ENCODE peak calls at places on chromosomes 3 and 15, in six cellular contexts. One of them, this sample, is unnamed.

GRCh38 chr15:45790325-45790943 is 155.6 kb downstream of the SQOR start:
- DNase-seq in H1: no peak
- DNase-seq in K562: peak; percentile 9
- DNase-seq in HepG2: peak; percentile 14
- DNase-seq in HCT116: peak; percentile 6
- DNase-seq in GM12878: no peak
- DNase-seq in this sample: peak; percentile 9

GRCh38 chr3:146161725-146162047 is 702 bp upstream of the PLOD2 start:
- DNase-seq in H1: no peak
- DNase-seq in HCT116: no peak
- DNase-seq in HepG2: peak; percentile 50
- DNase-seq in K562: no peak
- DNase-seq in GM12878: no peak
- DNase-seq in this sample: no peak

GRCh38 chr3:177551431-177551836 is 354.2 kb upstream of the TBL1XR1 start:
- DNase-seq in GM12878: no peak
- DNase-seq in HepG2: no peak
- DNase-seq in HCT116: no peak
- DNase-seq in H1: no peak
- DNase-seq in K562: no peak
- DNase-seq in this sample: no peak

GRCh38 chr15:40006003-40006402 is 33.0 kb downstream of the SRP14 start:
- DNase-seq in HepG2: no peak
- DNase-seq in H1: no peak
- DNase-seq in K562: no peak
- DNase-seq in GM12878: no peak
- DNase-seq in HCT116: no peak
- DNase-seq in this sample: no peak

GRCh38 chr15:68900032-68900431 is 30.3 kb upstream of the SPESP1 start:
- DNase-seq in GM12878: no peak
- DNase-seq in HCT116: no peak
- DNase-seq in H1: no peak
- DNase-seq in HepG2: peak; percentile 52
- DNase-seq in K562: no peak
- DNase-seq in this sample: no peak

GRCh38 chr3:139969386-139969785 is 34.4 kb downstream of the CLSTN2 start:
- DNase-seq in H1: no peak
- DNase-seq in GM12878: no peak
- DNase-seq in K562: no peak
- DNase-seq in HepG2: no peak
- DNase-seq in HCT116: no peak
- DNase-seq in this sample: no peak

GRCh38 chr3:194588741-194589140 is 44.5 kb downstream of the TMEM44 start:
- DNase-seq in HepG2: no peak
- DNase-seq in H1: no peak
- DNase-seq in HCT116: no peak
- DNase-seq in K562: no peak
- DNase-seq in GM12878: no peak
- DNase-seq in this sample: no peak

GRCh38 chr15:70528270-70528706 is 235.1 kb downstream of the UACA start:
- DNase-seq in H1: no peak
- DNase-seq in HepG2: peak; percentile 66
- DNase-seq in K562: no peak
- DNase-seq in GM12878: peak; percentile 66
- DNase-seq in HCT116: peak; percentile 40
- DNase-seq in this sample: no peak

GRCh38 chr3:60086811-60087210 is 1037.0 kb upstream of the CFAP20DC start:
- DNase-seq in H1: no peak
- DNase-seq in HCT116: peak; percentile 32
- DNase-seq in GM12878: peak; percentile 23
- DNase-seq in K562: peak; percentile 18
- DNase-seq in HepG2: peak; percentile 1
- DNase-seq in this sample: no peak

GRCh38 chr3:43481325-43481860 is 140.4 kb downstream of the ANO10 start:
- DNase-seq in HepG2: no peak
- DNase-seq in K562: no peak
- DNase-seq in H1: peak; percentile 23
- DNase-seq in HCT116: no peak
- DNase-seq in GM12878: no peak
- DNase-seq in this sample: peak; percentile 36

GRCh38 chr3:110620118-110620517 is 451.5 kb upstream of the NECTIN3 start:
- DNase-seq in HepG2: no peak
- DNase-seq in H1: no peak
- DNase-seq in GM12878: no peak
- DNase-seq in K562: no peak
- DNase-seq in HCT116: no peak
- DNase-seq in this sample: no peak

GRCh38 chr3:147864754-147865354 is 455.7 kb downstream of the ZIC1 start:
- DNase-seq in K562: no peak
- DNase-seq in H1: no peak
- DNase-seq in HCT116: peak; percentile 36
- DNase-seq in HepG2: no peak
- DNase-seq in GM12878: no peak
- DNase-seq in this sample: peak; percentile 18

GRCh38 chr3:105369501-105370371 is 3.0 kb downstream of the ALCAM start:
- DNase-seq in GM12878: peak; percentile 53
- DNase-seq in HCT116: no peak
- DNase-seq in K562: no peak
- DNase-seq in HepG2: peak; percentile 49
- DNase-seq in H1: no peak
- DNase-seq in this sample: no peak

GRCh38 chr3:128082545-128082944 is 30.3 kb downstream of the SEC61A1 start:
- DNase-seq in H1: no peak
- DNase-seq in K562: no peak
- DNase-seq in HepG2: no peak
- DNase-seq in GM12878: no peak
- DNase-seq in HCT116: no peak
- DNase-seq in this sample: no peak

GRCh38 chr15:29924750-29925149 is 102.5 kb upstream of the TJP1 start:
- DNase-seq in H1: peak; percentile 86
- DNase-seq in HepG2: peak; percentile 60
- DNase-seq in K562: no peak
- DNase-seq in GM12878: no peak
- DNase-seq in HCT116: no peak
- DNase-seq in this sample: peak; percentile 87

GRCh38 chr3:196942915-196943277 is 568 bp upstream of the NCBP2 start:
- DNase-seq in HCT116: no peak
- DNase-seq in K562: peak; percentile 67
- DNase-seq in GM12878: no peak
- DNase-seq in HepG2: no peak
- DNase-seq in H1: no peak
- DNase-seq in this sample: no peak
- TF ChIP-seq ZNF274 in HCT116: no peak
- TF ChIP-seq ZNF274 in K562: no peak
- TF ChIP-seq ZNF274 in GM12878: no peak
- TF ChIP-seq ZNF274 in HepG2: no peak
- TF ChIP-seq ZNF274 in H1: no peak
- TF ChIP-seq ZNF274 in this sample: no peak

GRCh38 chr3:44862221-44862637 is 517 bp downstream of the TMEM42 start:
- DNase-seq in HCT116: no peak
- DNase-seq in HepG2: peak; percentile 9
- DNase-seq in H1: no peak
- DNase-seq in GM12878: no peak
- DNase-seq in K562: no peak
- DNase-seq in this sample: no peak
- TF ChIP-seq YY1 in HCT116: no peak
- TF ChIP-seq YY1 in HepG2: no peak
- TF ChIP-seq YY1 in H1: no peak
- TF ChIP-seq YY1 in GM12878: peak; percentile 5
- TF ChIP-seq YY1 in K562: no peak
- TF ChIP-seq YY1 in this sample: no peak

GRCh38 chr3:123096701-123097100 is 29.9 kb downstream of the PDIA5 start:
- DNase-seq in HepG2: no peak
- DNase-seq in H1: no peak
- DNase-seq in K562: no peak
- DNase-seq in HCT116: no peak
- DNase-seq in GM12878: no peak
- DNase-seq in this sample: no peak

GRCh38 chr3:123100192-123100776 is 33.5 kb downstream of the PDIA5 start:
- DNase-seq in K562: no peak
- DNase-seq in GM12878: no peak
- DNase-seq in HepG2: no peak
- DNase-seq in HCT116: no peak
- DNase-seq in H1: no peak
- DNase-seq in this sample: no peak

GRCh38 chr3:123096126-123096525 is 29.3 kb downstream of the PDIA5 start:
- DNase-seq in K562: no peak
- DNase-seq in GM12878: no peak
- DNase-seq in HepG2: no peak
- DNase-seq in H1: no peak
- DNase-seq in HCT116: no peak
- DNase-seq in this sample: no peak

GRCh38 chr3:123099331-123100191 is 32.7 kb downstream of the PDIA5 start:
- DNase-seq in HepG2: no peak
- DNase-seq in HCT116: no peak
- DNase-seq in GM12878: no peak
- DNase-seq in K562: no peak
- DNase-seq in H1: no peak
- DNase-seq in this sample: no peak

DNA sequence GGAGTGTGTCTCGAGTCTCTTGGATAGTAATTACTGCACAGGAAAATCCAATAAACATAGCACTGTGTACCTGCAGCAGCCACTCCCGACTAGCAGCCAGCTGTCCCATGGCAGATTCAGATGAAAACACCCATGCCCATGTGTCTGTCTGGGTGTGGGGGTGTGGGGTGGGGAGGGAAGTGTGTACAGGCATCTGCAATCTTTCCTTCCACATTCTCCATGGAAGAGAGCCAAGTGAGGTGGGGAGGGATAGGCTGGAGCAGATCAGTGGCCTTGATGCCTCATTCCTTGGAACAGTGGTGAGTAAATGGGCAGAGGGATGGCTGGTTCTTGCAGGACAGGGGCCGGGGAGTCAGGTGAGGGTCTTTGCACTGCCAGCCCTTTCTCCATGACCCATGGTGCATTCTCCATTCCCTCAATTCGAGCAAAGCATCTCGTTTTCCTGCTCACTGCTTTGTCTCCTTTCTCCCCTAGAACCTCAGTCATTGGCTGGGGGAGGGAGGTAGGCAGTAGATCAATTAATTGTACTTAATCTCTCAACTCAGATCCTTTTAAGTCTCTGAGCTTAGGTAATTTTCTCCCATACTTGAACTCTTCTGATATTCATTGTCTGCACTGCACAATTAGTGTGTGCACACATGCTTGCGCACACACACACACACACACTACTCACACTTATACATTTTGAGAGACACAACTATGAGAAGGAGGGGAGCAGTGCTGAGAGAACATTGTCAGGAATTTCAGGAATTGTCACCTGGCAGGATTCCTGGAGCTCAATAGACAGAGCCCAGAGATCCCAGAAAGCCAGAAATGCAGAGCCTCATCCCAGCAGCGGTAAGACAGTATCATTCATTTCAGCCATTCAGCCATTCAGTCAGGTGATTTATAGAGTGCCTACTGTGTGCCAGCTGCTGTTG is 31.8 kb downstream of the PDIA5 start:
- DNase-seq in GM12878: no peak
- DNase-seq in H1: no peak
- DNase-seq in HCT116: no peak
- DNase-seq in HepG2: no peak
- DNase-seq in K562: no peak
- DNase-seq in this sample: no peak
- TF ChIP-seq ZNF274 in GM12878: no peak
- TF ChIP-seq ZNF274 in H1: no peak
- TF ChIP-seq ZNF274 in HCT116: no peak
- TF ChIP-seq ZNF274 in HepG2: no peak
- TF ChIP-seq ZNF274 in K562: no peak
- TF ChIP-seq ZNF274 in this sample: no peak

DNA sequence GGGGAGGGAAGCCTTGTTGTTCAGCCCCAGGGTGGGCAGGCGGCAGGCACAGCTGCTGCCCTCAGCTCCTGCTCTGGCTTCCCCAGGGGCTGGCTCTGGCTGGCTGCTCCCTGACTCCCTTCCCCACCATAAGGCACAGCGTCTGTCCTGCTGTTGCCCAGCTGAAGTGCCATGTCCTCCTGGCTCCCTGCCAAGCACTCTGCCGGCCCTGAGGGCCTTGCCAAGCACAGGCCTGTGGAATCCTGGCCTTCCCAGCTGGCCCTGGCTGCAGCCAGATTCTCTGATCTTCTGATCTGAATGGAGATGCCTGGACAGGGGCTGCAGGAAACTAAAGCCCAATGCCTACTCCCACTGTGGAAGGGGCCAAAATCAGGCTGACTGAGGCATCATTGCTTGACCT is 1.1 kb downstream of the IQCF6 start:
- DNase-seq in HCT116: no peak
- DNase-seq in HepG2: no peak
- DNase-seq in K562: no peak
- DNase-seq in H1: no peak
- DNase-seq in GM12878: no peak
- DNase-seq in this sample: no peak
- TF ChIP-seq YY1 in HCT116: no peak
- TF ChIP-seq YY1 in HepG2: no peak
- TF ChIP-seq YY1 in K562: no peak
- TF ChIP-seq YY1 in H1: no peak
- TF ChIP-seq YY1 in GM12878: no peak
- TF ChIP-seq YY1 in this sample: no peak

GRCh38 chr15:33022629-33023028 is 171.9 kb downstream of the FMN1 start:
- DNase-seq in HepG2: no peak
- DNase-seq in HCT116: no peak
- DNase-seq in GM12878: no peak
- DNase-seq in H1: no peak
- DNase-seq in K562: no peak
- DNase-seq in this sample: no peak
- TF ChIP-seq ZNF274 in HepG2: no peak
- TF ChIP-seq ZNF274 in HCT116: no peak
- TF ChIP-seq ZNF274 in GM12878: no peak
- TF ChIP-seq ZNF274 in H1: no peak
- TF ChIP-seq ZNF274 in K562: no peak
- TF ChIP-seq ZNF274 in this sample: no peak